ENCODE peak calls at places on chromosomes 2 and 18, in five cellular contexts. One of them, this sample, is unnamed.

GRCh38 chr2:219273887-219274391 is 5.2 kb upstream of the DNAJB2 start:
- DNase-seq in GM10248: no peak
- DNase-seq in stimulated activated naive CD8-positive, alpha-beta T cell treated with anti-CD3 and anti-CD28 coated beads, Interleukin-15, Interleukin-2, amounts not matched to agents 100 U/mL and 50 U/mL, for 24 hours: no peak
- DNase-seq in stimulated activated CD4-positive, alpha-beta T cell treated with anti-CD3 and anti-CD28 coated beads, TNF-alpha, amount 100 ng/mL, for 24 hours: no peak
- DNase-seq in NCI-H2227 treated with DMSO at 0.1 percent for 48 hours: no peak
- DNase-seq in this sample: no peak

GRCh38 chr2:150480241-150480640 is 7.2 kb downstream of the RND3 start:
- DNase-seq in GM10248: no peak
- DNase-seq in stimulated activated naive CD8-positive, alpha-beta T cell treated with anti-CD3 and anti-CD28 coated beads, Interleukin-15, Interleukin-2, amounts not matched to agents 100 U/mL and 50 U/mL, for 24 hours: no peak
- DNase-seq in stimulated activated CD4-positive, alpha-beta T cell treated with anti-CD3 and anti-CD28 coated beads, TNF-alpha, amount 100 ng/mL, for 24 hours: no peak
- DNase-seq in NCI-H2227 treated with DMSO at 0.1 percent for 48 hours: no peak
- DNase-seq in this sample: no peak

GRCh38 chr18:9070212-9070611 is 32.3 kb upstream of the NDUFV2 start:
- DNase-seq in GM10248: no peak
- DNase-seq in stimulated activated naive CD8-positive, alpha-beta T cell treated with anti-CD3 and anti-CD28 coated beads, Interleukin-15, Interleukin-2, amounts not matched to agents 100 U/mL and 50 U/mL, for 24 hours: no peak
- DNase-seq in stimulated activated CD4-positive, alpha-beta T cell treated with anti-CD3 and anti-CD28 coated beads, TNF-alpha, amount 100 ng/mL, for 24 hours: no peak
- DNase-seq in NCI-H2227 treated with DMSO at 0.1 percent for 48 hours: no peak
- DNase-seq in this sample: no peak

GRCh38 chr2:61889212-61889956 is 928 bp upstream of the CCT4 start:
- DNase-seq in GM10248: no peak
- DNase-seq in stimulated activated naive CD8-positive, alpha-beta T cell treated with anti-CD3 and anti-CD28 coated beads, Interleukin-15, Interleukin-2, amounts not matched to agents 100 U/mL and 50 U/mL, for 24 hours: no peak
- DNase-seq in stimulated activated CD4-positive, alpha-beta T cell treated with anti-CD3 and anti-CD28 coated beads, TNF-alpha, amount 100 ng/mL, for 24 hours: no peak
- DNase-seq in NCI-H2227 treated with DMSO at 0.1 percent for 48 hours: peak
- DNase-seq in this sample: no peak

GRCh38 chr18:32735781-32736180 is 37.0 kb downstream of the KLHL14 start:
- DNase-seq in GM10248: no peak
- DNase-seq in stimulated activated naive CD8-positive, alpha-beta T cell treated with anti-CD3 and anti-CD28 coated beads, Interleukin-15, Interleukin-2, amounts not matched to agents 100 U/mL and 50 U/mL, for 24 hours: no peak
- DNase-seq in stimulated activated CD4-positive, alpha-beta T cell treated with anti-CD3 and anti-CD28 coated beads, TNF-alpha, amount 100 ng/mL, for 24 hours: no peak
- DNase-seq in NCI-H2227 treated with DMSO at 0.1 percent for 48 hours: no peak
- DNase-seq in this sample: no peak

GRCh38 chr18:79951545-79952456 is at the start of gene SLC66A2:
- DNase-seq in GM10248: peak
- DNase-seq in stimulated activated naive CD8-positive, alpha-beta T cell treated with anti-CD3 and anti-CD28 coated beads, Interleukin-15, Interleukin-2, amounts not matched to agents 100 U/mL and 50 U/mL, for 24 hours: peak
- DNase-seq in stimulated activated CD4-positive, alpha-beta T cell treated with anti-CD3 and anti-CD28 coated beads, TNF-alpha, amount 100 ng/mL, for 24 hours: peak
- DNase-seq in NCI-H2227 treated with DMSO at 0.1 percent for 48 hours: peak
- DNase-seq in this sample: peak

GRCh38 chr18:22280453-22280750 is 111.0 kb downstream of the GATA6 start:
- DNase-seq in GM10248: no peak
- DNase-seq in stimulated activated naive CD8-positive, alpha-beta T cell treated with anti-CD3 and anti-CD28 coated beads, Interleukin-15, Interleukin-2, amounts not matched to agents 100 U/mL and 50 U/mL, for 24 hours: no peak
- DNase-seq in stimulated activated CD4-positive, alpha-beta T cell treated with anti-CD3 and anti-CD28 coated beads, TNF-alpha, amount 100 ng/mL, for 24 hours: no peak
- DNase-seq in NCI-H2227 treated with DMSO at 0.1 percent for 48 hours: no peak
- DNase-seq in this sample: no peak

GRCh38 chr2:189798312-189799029 is 14.2 kb downstream of the PMS1 start:
- DNase-seq in GM10248: peak
- DNase-seq in stimulated activated naive CD8-positive, alpha-beta T cell treated with anti-CD3 and anti-CD28 coated beads, Interleukin-15, Interleukin-2, amounts not matched to agents 100 U/mL and 50 U/mL, for 24 hours: no peak
- DNase-seq in stimulated activated CD4-positive, alpha-beta T cell treated with anti-CD3 and anti-CD28 coated beads, TNF-alpha, amount 100 ng/mL, for 24 hours: no peak
- DNase-seq in NCI-H2227 treated with DMSO at 0.1 percent for 48 hours: peak
- DNase-seq in this sample: no peak

GRCh38 chr2:237766334-237766733 is 32.2 kb upstream of the RBM44 start:
- DNase-seq in GM10248: no peak
- DNase-seq in stimulated activated naive CD8-positive, alpha-beta T cell treated with anti-CD3 and anti-CD28 coated beads, Interleukin-15, Interleukin-2, amounts not matched to agents 100 U/mL and 50 U/mL, for 24 hours: no peak
- DNase-seq in stimulated activated CD4-positive, alpha-beta T cell treated with anti-CD3 and anti-CD28 coated beads, TNF-alpha, amount 100 ng/mL, for 24 hours: no peak
- DNase-seq in NCI-H2227 treated with DMSO at 0.1 percent for 48 hours: no peak
- DNase-seq in this sample: no peak

GRCh38 chr18:10145523-10145922 is 231.7 kb downstream of the VAPA start:
- DNase-seq in GM10248: no peak
- DNase-seq in stimulated activated naive CD8-positive, alpha-beta T cell treated with anti-CD3 and anti-CD28 coated beads, Interleukin-15, Interleukin-2, amounts not matched to agents 100 U/mL and 50 U/mL, for 24 hours: no peak
- DNase-seq in stimulated activated CD4-positive, alpha-beta T cell treated with anti-CD3 and anti-CD28 coated beads, TNF-alpha, amount 100 ng/mL, for 24 hours: no peak
- DNase-seq in NCI-H2227 treated with DMSO at 0.1 percent for 48 hours: no peak
- DNase-seq in this sample: no peak

GRCh38 chr18:53033128-53033527 is 693.1 kb downstream of the DCC start:
- DNase-seq in GM10248: no peak
- DNase-seq in stimulated activated naive CD8-positive, alpha-beta T cell treated with anti-CD3 and anti-CD28 coated beads, Interleukin-15, Interleukin-2, amounts not matched to agents 100 U/mL and 50 U/mL, for 24 hours: no peak
- DNase-seq in stimulated activated CD4-positive, alpha-beta T cell treated with anti-CD3 and anti-CD28 coated beads, TNF-alpha, amount 100 ng/mL, for 24 hours: no peak
- DNase-seq in NCI-H2227 treated with DMSO at 0.1 percent for 48 hours: no peak
- DNase-seq in this sample: no peak

GRCh38 chr2:185984670-185985069 is 246.1 kb downstream of the FSIP2 start:
- DNase-seq in GM10248: no peak
- DNase-seq in stimulated activated naive CD8-positive, alpha-beta T cell treated with anti-CD3 and anti-CD28 coated beads, Interleukin-15, Interleukin-2, amounts not matched to agents 100 U/mL and 50 U/mL, for 24 hours: no peak
- DNase-seq in stimulated activated CD4-positive, alpha-beta T cell treated with anti-CD3 and anti-CD28 coated beads, TNF-alpha, amount 100 ng/mL, for 24 hours: no peak
- DNase-seq in NCI-H2227 treated with DMSO at 0.1 percent for 48 hours: no peak
- DNase-seq in this sample: no peak

GRCh38 chr2:53448591-53448990 is 319.0 kb upstream of the CHAC2 start:
- DNase-seq in GM10248: no peak
- DNase-seq in stimulated activated naive CD8-positive, alpha-beta T cell treated with anti-CD3 and anti-CD28 coated beads, Interleukin-15, Interleukin-2, amounts not matched to agents 100 U/mL and 50 U/mL, for 24 hours: no peak
- DNase-seq in stimulated activated CD4-positive, alpha-beta T cell treated with anti-CD3 and anti-CD28 coated beads, TNF-alpha, amount 100 ng/mL, for 24 hours: no peak
- DNase-seq in NCI-H2227 treated with DMSO at 0.1 percent for 48 hours: no peak
- DNase-seq in this sample: no peak

GRCh38 chr2:119233326-119234020 is 9.8 kb downstream of the STEAP3 start:
- DNase-seq in GM10248: peak
- DNase-seq in stimulated activated naive CD8-positive, alpha-beta T cell treated with anti-CD3 and anti-CD28 coated beads, Interleukin-15, Interleukin-2, amounts not matched to agents 100 U/mL and 50 U/mL, for 24 hours: no peak
- DNase-seq in stimulated activated CD4-positive, alpha-beta T cell treated with anti-CD3 and anti-CD28 coated beads, TNF-alpha, amount 100 ng/mL, for 24 hours: no peak
- DNase-seq in NCI-H2227 treated with DMSO at 0.1 percent for 48 hours: no peak
- DNase-seq in this sample: no peak

GRCh38 chr18:11960743-11961380 is 20.4 kb upstream of the IMPA2 start:
- DNase-seq in GM10248: no peak
- DNase-seq in stimulated activated naive CD8-positive, alpha-beta T cell treated with anti-CD3 and anti-CD28 coated beads, Interleukin-15, Interleukin-2, amounts not matched to agents 100 U/mL and 50 U/mL, for 24 hours: no peak
- DNase-seq in stimulated activated CD4-positive, alpha-beta T cell treated with anti-CD3 and anti-CD28 coated beads, TNF-alpha, amount 100 ng/mL, for 24 hours: no peak
- DNase-seq in NCI-H2227 treated with DMSO at 0.1 percent for 48 hours: peak
- DNase-seq in this sample: no peak

GRCh38 chr2:11505652-11506610 is 27.9 kb upstream of the GREB1 start:
- DNase-seq in GM10248: no peak
- DNase-seq in stimulated activated naive CD8-positive, alpha-beta T cell treated with anti-CD3 and anti-CD28 coated beads, Interleukin-15, Interleukin-2, amounts not matched to agents 100 U/mL and 50 U/mL, for 24 hours: no peak
- DNase-seq in stimulated activated CD4-positive, alpha-beta T cell treated with anti-CD3 and anti-CD28 coated beads, TNF-alpha, amount 100 ng/mL, for 24 hours: no peak
- DNase-seq in NCI-H2227 treated with DMSO at 0.1 percent for 48 hours: no peak
- DNase-seq in this sample: no peak

GRCh38 chr2:64142817-64143153 is 1.4 kb downstream of the PELI1 start:
- DNase-seq in GM10248: no peak
- DNase-seq in stimulated activated naive CD8-positive, alpha-beta T cell treated with anti-CD3 and anti-CD28 coated beads, Interleukin-15, Interleukin-2, amounts not matched to agents 100 U/mL and 50 U/mL, for 24 hours: no peak
- DNase-seq in stimulated activated CD4-positive, alpha-beta T cell treated with anti-CD3 and anti-CD28 coated beads, TNF-alpha, amount 100 ng/mL, for 24 hours: no peak
- DNase-seq in NCI-H2227 treated with DMSO at 0.1 percent for 48 hours: no peak
- DNase-seq in this sample: no peak

GRCh38 chr18:21548647-21549046 is 51.9 kb downstream of the ESCO1 start:
- DNase-seq in GM10248: no peak
- DNase-seq in stimulated activated naive CD8-positive, alpha-beta T cell treated with anti-CD3 and anti-CD28 coated beads, Interleukin-15, Interleukin-2, amounts not matched to agents 100 U/mL and 50 U/mL, for 24 hours: no peak
- DNase-seq in stimulated activated CD4-positive, alpha-beta T cell treated with anti-CD3 and anti-CD28 coated beads, TNF-alpha, amount 100 ng/mL, for 24 hours: no peak
- DNase-seq in NCI-H2227 treated with DMSO at 0.1 percent for 48 hours: no peak
- DNase-seq in this sample: no peak

GRCh38 chr2:215498411-215498810 is 62.5 kb upstream of the FN1 start:
- DNase-seq in GM10248: no peak
- DNase-seq in stimulated activated naive CD8-positive, alpha-beta T cell treated with anti-CD3 and anti-CD28 coated beads, Interleukin-15, Interleukin-2, amounts not matched to agents 100 U/mL and 50 U/mL, for 24 hours: no peak
- DNase-seq in stimulated activated CD4-positive, alpha-beta T cell treated with anti-CD3 and anti-CD28 coated beads, TNF-alpha, amount 100 ng/mL, for 24 hours: no peak
- DNase-seq in NCI-H2227 treated with DMSO at 0.1 percent for 48 hours: no peak
- DNase-seq in this sample: no peak

GRCh38 chr18:78979682-78980278 is at the start of gene SALL3:
- DNase-seq in GM10248: no peak
- DNase-seq in stimulated activated naive CD8-positive, alpha-beta T cell treated with anti-CD3 and anti-CD28 coated beads, Interleukin-15, Interleukin-2, amounts not matched to agents 100 U/mL and 50 U/mL, for 24 hours: no peak
- DNase-seq in stimulated activated CD4-positive, alpha-beta T cell treated with anti-CD3 and anti-CD28 coated beads, TNF-alpha, amount 100 ng/mL, for 24 hours: no peak
- DNase-seq in NCI-H2227 treated with DMSO at 0.1 percent for 48 hours: no peak
- DNase-seq in this sample: no peak

GRCh38 chr2:197011033-197011432 is 84.5 kb upstream of the PGAP1 start:
- DNase-seq in GM10248: no peak
- DNase-seq in stimulated activated naive CD8-positive, alpha-beta T cell treated with anti-CD3 and anti-CD28 coated beads, Interleukin-15, Interleukin-2, amounts not matched to agents 100 U/mL and 50 U/mL, for 24 hours: no peak
- DNase-seq in stimulated activated CD4-positive, alpha-beta T cell treated with anti-CD3 and anti-CD28 coated beads, TNF-alpha, amount 100 ng/mL, for 24 hours: no peak
- DNase-seq in NCI-H2227 treated with DMSO at 0.1 percent for 48 hours: no peak
- DNase-seq in this sample: no peak

GRCh38 chr2:208545398-208546042 is 138.9 kb downstream of the PTH2R start:
- DNase-seq in GM10248: no peak
- DNase-seq in stimulated activated naive CD8-positive, alpha-beta T cell treated with anti-CD3 and anti-CD28 coated beads, Interleukin-15, Interleukin-2, amounts not matched to agents 100 U/mL and 50 U/mL, for 24 hours: no peak
- DNase-seq in stimulated activated CD4-positive, alpha-beta T cell treated with anti-CD3 and anti-CD28 coated beads, TNF-alpha, amount 100 ng/mL, for 24 hours: no peak
- DNase-seq in NCI-H2227 treated with DMSO at 0.1 percent for 48 hours: no peak
- DNase-seq in this sample: no peak

GRCh38 chr2:222554511-222554910 is 101.4 kb downstream of the FARSB start:
- DNase-seq in GM10248: no peak
- DNase-seq in stimulated activated naive CD8-positive, alpha-beta T cell treated with anti-CD3 and anti-CD28 coated beads, Interleukin-15, Interleukin-2, amounts not matched to agents 100 U/mL and 50 U/mL, for 24 hours: no peak
- DNase-seq in stimulated activated CD4-positive, alpha-beta T cell treated with anti-CD3 and anti-CD28 coated beads, TNF-alpha, amount 100 ng/mL, for 24 hours: no peak
- DNase-seq in NCI-H2227 treated with DMSO at 0.1 percent for 48 hours: no peak
- DNase-seq in this sample: no peak

GRCh38 chr18:57772387-57772799 is 30.7 kb downstream of the ATP8B1 start:
- DNase-seq in GM10248: no peak
- DNase-seq in stimulated activated naive CD8-positive, alpha-beta T cell treated with anti-CD3 and anti-CD28 coated beads, Interleukin-15, Interleukin-2, amounts not matched to agents 100 U/mL and 50 U/mL, for 24 hours: no peak
- DNase-seq in stimulated activated CD4-positive, alpha-beta T cell treated with anti-CD3 and anti-CD28 coated beads, TNF-alpha, amount 100 ng/mL, for 24 hours: no peak
- DNase-seq in NCI-H2227 treated with DMSO at 0.1 percent for 48 hours: no peak
- DNase-seq in this sample: no peak

GRCh38 chr2:237870126-237870525 is 10.7 kb downstream of the RAMP1 start:
- DNase-seq in GM10248: no peak
- DNase-seq in stimulated activated naive CD8-positive, alpha-beta T cell treated with anti-CD3 and anti-CD28 coated beads, Interleukin-15, Interleukin-2, amounts not matched to agents 100 U/mL and 50 U/mL, for 24 hours: no peak
- DNase-seq in stimulated activated CD4-positive, alpha-beta T cell treated with anti-CD3 and anti-CD28 coated beads, TNF-alpha, amount 100 ng/mL, for 24 hours: no peak
- DNase-seq in NCI-H2227 treated with DMSO at 0.1 percent for 48 hours: no peak
- DNase-seq in this sample: no peak

GRCh38 chr18:79458917-79459803 is 63.4 kb downstream of the NFATC1 start:
- DNase-seq in GM10248: no peak
- DNase-seq in stimulated activated naive CD8-positive, alpha-beta T cell treated with anti-CD3 and anti-CD28 coated beads, Interleukin-15, Interleukin-2, amounts not matched to agents 100 U/mL and 50 U/mL, for 24 hours: no peak
- DNase-seq in stimulated activated CD4-positive, alpha-beta T cell treated with anti-CD3 and anti-CD28 coated beads, TNF-alpha, amount 100 ng/mL, for 24 hours: no peak
- DNase-seq in NCI-H2227 treated with DMSO at 0.1 percent for 48 hours: no peak
- DNase-seq in this sample: no peak

GRCh38 chr2:12816379-12817306 is 99.9 kb downstream of the TRIB2 start:
- DNase-seq in GM10248: no peak
- DNase-seq in stimulated activated naive CD8-positive, alpha-beta T cell treated with anti-CD3 and anti-CD28 coated beads, Interleukin-15, Interleukin-2, amounts not matched to agents 100 U/mL and 50 U/mL, for 24 hours: no peak
- DNase-seq in stimulated activated CD4-positive, alpha-beta T cell treated with anti-CD3 and anti-CD28 coated beads, TNF-alpha, amount 100 ng/mL, for 24 hours: no peak
- DNase-seq in NCI-H2227 treated with DMSO at 0.1 percent for 48 hours: no peak
- DNase-seq in this sample: no peak